ENCODE peak calls at places on chromosomes 2 and 18, in four cellular contexts. One of them, this sample, is unnamed.

GRCh38 chr2:172655091-172655837 is 80.4 kb upstream of the RAPGEF4 start:
- DNase-seq in tibial nerve: no peak
- DNase-seq in suprapubic skin: no peak
- DNase-seq in GM12865: no peak
- DNase-seq in this sample: no peak

GRCh38 chr2:3739313-3739712 is 35.9 kb downstream of the DCDC2C start:
- DNase-seq in tibial nerve: no peak
- DNase-seq in suprapubic skin: no peak
- DNase-seq in GM12865: no peak
- DNase-seq in this sample: no peak

GRCh38 chr2:127651987-127652550 is 6.1 kb downstream of the GPR17 start:
- DNase-seq in tibial nerve: peak
- DNase-seq in suprapubic skin: no peak
- DNase-seq in GM12865: no peak
- DNase-seq in this sample: no peak

GRCh38 chr2:188787002-188787660 is 187.0 kb upstream of the COL3A1 start:
- DNase-seq in tibial nerve: no peak
- DNase-seq in suprapubic skin: no peak
- DNase-seq in GM12865: no peak
- DNase-seq in this sample: no peak

GRCh38 chr2:105397959-105398521 is 811 bp downstream of the FHL2 start:
- DNase-seq in tibial nerve: no peak
- DNase-seq in suprapubic skin: no peak
- DNase-seq in GM12865: no peak
- DNase-seq in this sample: no peak

GRCh38 chr2:26894136-26894535 is 46.2 kb downstream of the DPYSL5 start:
- DNase-seq in tibial nerve: no peak
- DNase-seq in suprapubic skin: no peak
- DNase-seq in GM12865: no peak
- DNase-seq in this sample: no peak

GRCh38 chr2:137947714-137948336 is 16.4 kb upstream of the HNMT start:
- DNase-seq in tibial nerve: peak
- DNase-seq in suprapubic skin: no peak
- DNase-seq in GM12865: peak
- DNase-seq in this sample: peak

GRCh38 chr2:157345647-157346389 is 20.2 kb upstream of the ERMN start:
- DNase-seq in tibial nerve: no peak
- DNase-seq in suprapubic skin: no peak
- DNase-seq in GM12865: no peak
- DNase-seq in this sample: no peak

GRCh38 chr2:196160966-196161365 is 10.4 kb downstream of the STK17B start:
- DNase-seq in tibial nerve: no peak
- DNase-seq in suprapubic skin: no peak
- DNase-seq in GM12865: no peak
- DNase-seq in this sample: no peak

GRCh38 chr2:8737571-8738175 is 55.8 kb downstream of the ID2 start:
- DNase-seq in tibial nerve: no peak
- DNase-seq in suprapubic skin: no peak
- DNase-seq in GM12865: no peak
- DNase-seq in this sample: no peak

GRCh38 chr18:74166397-74166796 is 18.1 kb downstream of the TIMM21 start:
- DNase-seq in tibial nerve: no peak
- DNase-seq in suprapubic skin: no peak
- DNase-seq in GM12865: no peak
- DNase-seq in this sample: no peak

GRCh38 chr18:24027156-24027555 is 12.6 kb downstream of the TTC39C start:
- DNase-seq in tibial nerve: peak
- DNase-seq in suprapubic skin: no peak
- DNase-seq in GM12865: no peak
- DNase-seq in this sample: no peak

GRCh38 chr2:157106950-157107349 is 150.6 kb upstream of the GALNT5 start:
- DNase-seq in tibial nerve: no peak
- DNase-seq in suprapubic skin: no peak
- DNase-seq in GM12865: no peak
- DNase-seq in this sample: no peak

GRCh38 chr18:54218299-54218698 is 6.2 kb downstream of the MBD2 start:
- DNase-seq in tibial nerve: no peak
- DNase-seq in suprapubic skin: no peak
- DNase-seq in GM12865: peak
- DNase-seq in this sample: no peak

GRCh38 chr2:19799881-19800780 is 101.7 kb downstream of the TTC32 start:
- DNase-seq in tibial nerve: no peak
- DNase-seq in suprapubic skin: no peak
- DNase-seq in GM12865: no peak
- DNase-seq in this sample: no peak

GRCh38 chr2:25056391-25056821 is 14.5 kb downstream of the EFR3B start:
- DNase-seq in tibial nerve: no peak
- DNase-seq in suprapubic skin: no peak
- DNase-seq in GM12865: no peak
- DNase-seq in this sample: no peak

GRCh38 chr2:7685342-7686015 is 768.3 kb downstream of the RNF144A start:
- DNase-seq in tibial nerve: no peak
- DNase-seq in suprapubic skin: no peak
- DNase-seq in GM12865: no peak
- DNase-seq in this sample: no peak

GRCh38 chr2:10430886-10431622 is 17.1 kb downstream of the ODC1 start:
- DNase-seq in tibial nerve: no peak
- DNase-seq in suprapubic skin: no peak
- DNase-seq in GM12865: no peak
- DNase-seq in this sample: no peak

GRCh38 chr2:11571170-11571569 is 37.3 kb downstream of the GREB1 start:
- DNase-seq in tibial nerve: no peak
- DNase-seq in suprapubic skin: peak
- DNase-seq in GM12865: no peak
- DNase-seq in this sample: no peak

GRCh38 chr2:19474128-19474527 is 115.7 kb upstream of the OSR1 start:
- DNase-seq in tibial nerve: peak
- DNase-seq in suprapubic skin: peak
- DNase-seq in GM12865: peak
- DNase-seq in this sample: peak

GRCh38 chr2:10339647-10340592 is 37.2 kb downstream of the HPCAL1 start:
- DNase-seq in tibial nerve: no peak
- DNase-seq in suprapubic skin: no peak
- DNase-seq in GM12865: no peak
- DNase-seq in this sample: no peak

GRCh38 chr2:232437130-232437620 is 18.8 kb upstream of the ALPI start:
- DNase-seq in tibial nerve: no peak
- DNase-seq in suprapubic skin: peak
- DNase-seq in GM12865: no peak
- DNase-seq in this sample: no peak

GRCh38 chr2:113200236-113200635 is 26.5 kb downstream of the PSD4 start:
- DNase-seq in tibial nerve: no peak
- DNase-seq in suprapubic skin: no peak
- DNase-seq in GM12865: no peak
- DNase-seq in this sample: no peak

GRCh38 chr2:156673981-156674380 is 237.8 kb downstream of the GPD2 start:
- DNase-seq in tibial nerve: no peak
- DNase-seq in suprapubic skin: no peak
- DNase-seq in GM12865: no peak
- DNase-seq in this sample: no peak

DNA sequence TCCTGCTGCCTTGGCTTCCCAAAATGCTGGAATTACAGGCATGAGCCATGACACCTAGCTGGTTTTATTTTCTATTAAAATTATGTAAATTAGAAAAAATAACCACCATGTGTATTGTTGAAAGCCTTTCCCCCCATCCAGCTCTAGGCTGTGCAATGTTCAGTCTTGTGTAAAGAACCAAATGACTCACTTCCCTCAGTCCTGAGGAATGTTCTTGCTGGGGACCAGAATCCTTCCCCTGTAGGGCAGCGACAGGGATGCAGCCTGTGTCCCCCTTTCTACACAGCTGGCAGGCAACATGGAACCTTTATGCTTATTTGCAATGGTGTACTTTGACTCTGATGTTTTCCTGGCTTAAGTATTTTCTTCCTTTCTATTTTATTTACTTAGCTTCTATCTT is 29.4 kb downstream of the AOX1 start:
- DNase-seq in tibial nerve: no peak
- DNase-seq in suprapubic skin: no peak
- DNase-seq in GM12865: peak
- DNase-seq in this sample: no peak
- TF ChIP-seq CTCF in tibial nerve: no peak
- TF ChIP-seq CTCF in suprapubic skin: no peak
- TF ChIP-seq CTCF in GM12865: no peak
- TF ChIP-seq CTCF in this sample: no peak

DNA sequence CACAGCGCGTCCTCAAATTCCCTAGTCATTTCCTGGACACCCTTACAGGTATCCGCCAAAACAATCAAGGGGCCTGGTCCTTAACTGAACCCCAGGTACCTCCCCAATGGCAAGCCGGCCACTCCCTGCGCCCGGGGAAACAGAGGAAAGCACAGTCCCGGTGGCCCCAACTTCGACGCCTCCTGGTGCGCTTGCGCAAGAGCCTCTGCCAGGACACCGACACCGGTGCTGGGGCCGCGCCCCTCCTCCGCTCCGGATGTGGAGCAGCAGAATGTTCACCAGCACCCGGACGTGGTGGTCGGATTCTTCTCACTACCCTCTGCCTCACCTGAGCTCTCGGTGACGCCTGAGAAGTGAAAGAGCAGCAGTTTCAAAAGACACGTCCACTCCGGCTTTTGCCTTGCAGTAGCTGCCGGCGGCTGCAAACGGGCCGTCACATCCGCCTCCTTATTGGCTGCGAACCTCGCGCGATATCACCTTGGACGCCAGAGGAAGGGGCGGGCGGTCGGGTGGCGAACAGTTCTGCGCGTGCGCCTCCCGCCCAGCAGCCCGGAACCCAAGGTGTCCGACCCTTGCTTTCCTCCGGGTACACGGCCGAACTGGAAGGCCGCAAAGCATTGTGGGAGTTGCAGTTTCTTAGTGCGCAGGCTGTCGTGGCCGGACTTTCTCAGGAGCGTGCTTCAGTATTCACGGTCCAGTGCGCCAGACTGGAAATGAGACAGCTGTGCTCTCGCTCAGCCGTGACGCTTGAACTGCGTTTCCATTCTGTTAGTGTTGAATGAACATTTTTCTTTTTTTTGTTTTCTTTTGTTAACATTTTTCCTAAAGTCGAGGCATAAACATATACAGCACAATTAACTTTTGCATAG is at the start of gene TXNDC9:
- DNase-seq in tibial nerve: peak
- DNase-seq in suprapubic skin: peak
- DNase-seq in GM12865: peak
- DNase-seq in this sample: peak
- TF ChIP-seq CTCF in tibial nerve: no peak
- TF ChIP-seq CTCF in suprapubic skin: no peak
- TF ChIP-seq CTCF in GM12865: no peak
- TF ChIP-seq CTCF in this sample: no peak

GRCh38 chr2:42622943-42623676 is 54.7 kb downstream of the MTA3 start:
- DNase-seq in tibial nerve: no peak
- DNase-seq in suprapubic skin: no peak
- DNase-seq in GM12865: no peak
- DNase-seq in this sample: no peak
- TF ChIP-seq CTCF in tibial nerve: no peak
- TF ChIP-seq CTCF in suprapubic skin: no peak
- TF ChIP-seq CTCF in GM12865: no peak
- TF ChIP-seq CTCF in this sample: no peak

GRCh38 chr2:152065945-152066344 is 32.9 kb downstream of the CACNB4 start:
- DNase-seq in tibial nerve: no peak
- DNase-seq in suprapubic skin: no peak
- DNase-seq in GM12865: no peak
- DNase-seq in this sample: no peak

GRCh38 chr2:152061383-152061782 is 37.5 kb downstream of the CACNB4 start:
- DNase-seq in tibial nerve: no peak
- DNase-seq in suprapubic skin: no peak
- DNase-seq in GM12865: no peak
- DNase-seq in this sample: no peak

GRCh38 chr2:152062130-152063091 is 36.4 kb downstream of the CACNB4 start:
- DNase-seq in tibial nerve: peak
- DNase-seq in suprapubic skin: no peak
- DNase-seq in GM12865: peak
- DNase-seq in this sample: peak

GRCh38 chr2:152067823-152068222 is 31.0 kb downstream of the CACNB4 start:
- DNase-seq in tibial nerve: no peak
- DNase-seq in suprapubic skin: no peak
- DNase-seq in GM12865: no peak
- DNase-seq in this sample: no peak

DNA sequence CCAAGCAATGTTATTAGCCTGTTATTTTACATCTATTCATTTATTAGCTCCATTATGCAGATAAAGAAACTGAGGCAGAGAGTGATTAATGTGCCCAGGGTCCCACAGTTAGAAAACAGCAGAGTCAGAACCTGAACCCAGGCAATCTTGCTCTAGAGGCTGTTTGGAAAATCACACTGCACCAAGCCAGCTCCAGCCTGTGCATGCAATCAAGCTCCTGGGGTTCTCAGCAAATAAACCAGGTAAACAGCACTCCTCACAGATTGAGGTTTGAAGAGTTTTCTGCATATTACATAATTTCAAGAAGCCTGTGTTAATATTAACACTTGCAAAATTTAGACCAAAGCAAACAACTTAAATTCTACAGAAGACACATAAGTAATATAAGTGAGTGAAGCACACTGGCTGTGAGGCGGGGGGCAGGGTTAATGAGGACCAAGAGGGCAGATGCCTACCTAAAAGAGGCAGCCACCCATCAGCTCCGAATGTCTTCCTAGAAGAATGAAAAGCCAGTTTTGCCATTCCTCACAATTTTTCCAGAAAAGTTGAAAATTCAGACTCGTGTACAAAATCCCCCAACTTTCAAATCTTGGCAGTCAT is 35.4 kb downstream of the CACNB4 start:
- DNase-seq in tibial nerve: no peak
- DNase-seq in suprapubic skin: no peak
- DNase-seq in GM12865: no peak
- DNase-seq in this sample: no peak
- TF ChIP-seq CTCF in tibial nerve: no peak
- TF ChIP-seq CTCF in suprapubic skin: no peak
- TF ChIP-seq CTCF in GM12865: no peak
- TF ChIP-seq CTCF in this sample: no peak

DNA sequence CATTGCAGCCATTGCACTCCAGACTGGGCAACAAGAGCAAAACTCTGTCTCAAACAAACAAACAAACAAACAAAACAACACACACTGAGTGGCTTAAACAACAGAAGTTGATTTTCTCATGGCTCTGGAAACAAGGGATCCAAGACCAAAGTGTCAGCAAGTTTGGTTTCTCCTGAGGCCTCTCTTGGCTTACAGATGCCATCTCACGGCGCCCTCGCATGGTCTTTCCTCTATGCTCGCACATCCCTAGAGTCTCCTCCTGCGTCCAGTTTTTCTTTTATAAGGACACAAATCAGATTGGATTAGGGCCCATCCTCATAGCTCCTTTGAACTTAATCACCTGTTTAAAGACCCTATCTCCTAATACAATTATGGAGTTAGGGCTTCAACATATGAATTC is 133.4 kb upstream of the LRRTM1 start:
- DNase-seq in tibial nerve: no peak
- DNase-seq in suprapubic skin: no peak
- DNase-seq in GM12865: no peak
- DNase-seq in this sample: no peak
- TF ChIP-seq CTCF in tibial nerve: no peak
- TF ChIP-seq CTCF in suprapubic skin: no peak
- TF ChIP-seq CTCF in GM12865: no peak
- TF ChIP-seq CTCF in this sample: no peak

This sample was measured in GM13977.